ENCODE peak calls at places on chromosome 6, in seven cellular contexts. Z, L, D, Y, F, M and Q are unnamed samples. For H3K4me1, the result is how much of the 10 kb centered on the place peaks cover.

GRCh38 chr6:159047896-159048685 is 3.3 kb upstream of the TAGAP start:
- DNase-seq in Z (no peak), L (no peak), D (no peak), Y (no peak), F (no peak), M (no peak), Q (no peak)

GRCh38 chr6:92589970-92590369 is 829.4 kb downstream of the EPHA7 start:
- DNase-seq in Z (peak), L (no peak), D (no peak), Y (no peak), F (no peak), M (no peak), Q (no peak)

GRCh38 chr6:78910611-78911134 is 43.3 kb downstream of the IRAK1BP1 start:
- DNase-seq in Z (peak), L (no peak), D (peak), Y (no peak), F (peak), M (peak), Q (peak)

GRCh38 chr6:10417681-10418104 is 2.8 kb upstream of the TFAP2A start:
- DNase-seq in Z (no peak), L (no peak), D (no peak), Y (no peak), F (no peak), M (no peak), Q (no peak)

GRCh38 chr6:112839525-112839961 is 492.4 kb downstream of the RFPL4B start:
- DNase-seq in Z (peak), L (no peak), D (no peak), Y (no peak), F (no peak), M (no peak), Q (no peak)

GRCh38 chr6:20312581-20312980 is 89.1 kb upstream of the E2F3 start:
- DNase-seq in Z (no peak), L (no peak), D (no peak), Y (no peak), F (no peak), M (no peak), Q (no peak)

GRCh38 chr6:43268348-43268685 is 25.0 kb downstream of the TTBK1 start:
- DNase-seq in Z (no peak), L (no peak), D (no peak), Y (no peak), F (no peak), M (no peak), Q (no peak)

GRCh38 chr6:33628401-33628964 is 7.4 kb downstream of the ITPR3 start:
- DNase-seq in Z (no peak), L (no peak), D (no peak), Y (no peak), F (no peak), M (no peak), Q (no peak)

GRCh38 chr6:158654960-158655485 is 5.2 kb downstream of the SYTL3 start:
- DNase-seq in Z (no peak), L (no peak), D (no peak), Y (no peak), F (no peak), M (no peak), Q (peak)

GRCh38 chr6:34559651-34560365 is 3.7 kb upstream of the SPDEF start:
- DNase-seq in Z (no peak), L (no peak), D (peak), Y (no peak), F (no peak), M (no peak), Q (no peak)

GRCh38 chr6:42935322-42935721 is 6.0 kb downstream of the CNPY3 start:
- DNase-seq in Z (no peak), L (no peak), D (no peak), Y (no peak), F (no peak), M (no peak), Q (no peak)

GRCh38 chr6:169800668-169801395 is 49.4 kb downstream of the ERMARD start:
- DNase-seq in Z (peak), L (peak), D (peak), Y (peak), F (peak), M (no peak), Q (peak)

GRCh38 chr6:166058064-166058739 is 109.4 kb downstream of the TBXT start:
- DNase-seq in Z (peak), L (no peak), D (no peak), Y (no peak), F (no peak), M (peak), Q (no peak)

GRCh38 chr6:139161169-139161568 is 26.3 kb downstream of the HECA start:
- DNase-seq in Z (no peak), L (no peak), D (no peak), Y (peak), F (no peak), M (no peak), Q (no peak)

GRCh38 chr6:75412937-75413662 is 80.5 kb downstream of the FILIP1 start:
- DNase-seq in Z (no peak), L (peak), D (no peak), Y (no peak), F (no peak), M (no peak), Q (no peak)

GRCh38 chr6:13695217-13695616 is 16.4 kb downstream of the RANBP9 start:
- DNase-seq in Z (no peak), L (no peak), D (no peak), Y (no peak), F (no peak), M (no peak), Q (no peak)

GRCh38 chr6:83536034-83536646 is 23.8 kb downstream of the PRSS35 start:
- DNase-seq in Z (peak), L (peak), D (peak), Y (peak), F (no peak), M (no peak), Q (no peak)

GRCh38 chr6:44727651-44728630 is 340.4 kb downstream of the CDC5L start:
- DNase-seq in Z (no peak), L (no peak), D (no peak), Y (no peak), F (no peak), M (no peak), Q (no peak)

GRCh38 chr6:3850451-3851203 is 1.5 kb downstream of the FAM50B start:
- DNase-seq in Z (no peak), L (no peak), D (no peak), Y (no peak), F (no peak), M (no peak), Q (no peak)

GRCh38 chr6:157298325-157298724 is 25.0 kb downstream of the TMEM242 start:
- DNase-seq in Z (no peak), L (no peak), D (no peak), Y (no peak), F (no peak), M (no peak), Q (no peak)

GRCh38 chr6:82862543-82862942 is 203.1 kb downstream of the UBE3D start:
- DNase-seq in Z (no peak), L (no peak), D (no peak), Y (no peak), F (no peak), M (no peak), Q (no peak)

GRCh38 chr6:134805163-134805562 is 144.7 kb downstream of the ALDH8A1 start:
- DNase-seq in Z (peak), L (no peak), D (no peak), Y (no peak), F (no peak), M (no peak), Q (no peak)

GRCh38 chr6:27791182-27791939 is 120.8 kb downstream of the OR2B2 start:
- DNase-seq in Z (peak), L (peak), D (peak), Y (peak), F (peak), M (peak), Q (no peak)

GRCh38 chr6:89413006-89413400 is 930 bp upstream of the RRAGD start:
- DNase-seq in Z (no peak), L (no peak), D (no peak), Y (no peak), F (no peak), M (no peak), Q (no peak)

GRCh38 chr6:99521557-99522286 is 6.5 kb upstream of the USP45 start:
- DNase-seq in Z (peak), L (peak), D (peak), Y (peak), F (peak), M (peak), Q (no peak)

GRCh38 chr6:39377530-39377929 is 55.0 kb upstream of the KCNK16 start:
- DNase-seq in Z (peak), L (peak), D (peak), Y (peak), F (peak), M (peak), Q (no peak)

GRCh38 chr6:88538130-88538706 is 372.1 kb upstream of the CNR1 start:
- DNase-seq in Z (peak), L (no peak), D (peak), Y (no peak), F (no peak), M (no peak), Q (no peak)

GRCh38 chr6:53961679-53962370 is 149.4 kb upstream of the MLIP start:
- DNase-seq in Z (peak), L (peak), D (peak), Y (no peak), F (no peak), M (no peak), Q (no peak)

GRCh38 chr6:46969206-46969605 is 47.5 kb upstream of the ADGRF5 start:
- DNase-seq in Z (no peak), L (no peak), D (no peak), Y (no peak), F (no peak), M (no peak), Q (no peak)

GRCh38 chr6:122388945-122389344 is 10.5 kb upstream of the HSF2 start:
- DNase-seq in Z (no peak), L (no peak), D (no peak), Y (no peak), F (no peak), M (no peak), Q (no peak)

GRCh38 chr6:90148867-90149266 is 147.8 kb downstream of the BACH2 start:
- DNase-seq in Z (no peak), L (no peak), D (no peak), Y (no peak), F (no peak), M (no peak), Q (no peak)

GRCh38 chr6:79605061-79605460 is 26.1 kb upstream of the SH3BGRL2 start:
- DNase-seq in Z (no peak), L (no peak), D (no peak), Y (no peak), F (no peak), M (no peak), Q (no peak)

GRCh38 chr6:36319436-36319762 is 17.3 kb downstream of the BNIP5 start:
- DNase-seq in Z (peak), L (no peak), D (no peak), Y (no peak), F (no peak), M (no peak), Q (no peak)

GRCh38 chr6:10759884-10760329 is 12.3 kb downstream of the TMEM14B start:
- DNase-seq in Z (peak), L (peak), D (no peak), Y (no peak), F (peak), M (peak), Q (no peak)

GRCh38 chr6:31952140-31952805 is 6.4 kb downstream of the CFB start:
- DNase-seq in Z (peak), L (peak), D (peak), Y (peak), F (peak), M (peak), Q (peak)

GRCh38 chr6:164928366-164929154 is 380.8 kb downstream of the C6orf118 start:
- DNase-seq in Z (no peak), L (no peak), D (no peak), Y (no peak), F (no peak), M (no peak), Q (no peak)

DNA sequence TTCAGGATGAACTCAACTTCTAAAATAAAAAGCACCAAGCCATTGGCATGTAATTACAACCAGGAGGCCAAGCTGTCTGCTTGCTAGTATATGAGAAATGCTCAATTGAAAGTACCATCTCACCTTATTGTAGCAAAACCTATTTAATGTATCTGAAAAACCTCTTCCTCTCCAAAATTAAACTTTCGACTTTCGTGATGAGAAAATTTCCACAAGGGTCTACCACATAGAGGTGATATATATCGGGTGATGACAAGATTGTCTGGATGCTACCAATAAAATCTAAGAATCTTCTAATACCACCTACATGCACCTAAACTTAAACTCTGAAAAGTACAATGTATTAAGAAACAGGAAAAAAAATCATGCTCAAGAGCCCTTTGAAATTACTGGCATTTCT is 74.2 kb downstream of the ATXN1 start:
- DNase-seq in Z (no peak), L (no peak), D (no peak), Y (no peak), F (no peak), M (no peak), Q (no peak)
- H3K27ac ChIP-seq in Z (no peak), L (peak), D (no peak), Y (no peak), F (peak), M (no peak), Q (no peak)

GRCh38 chr6:126050795-126051194 is 64.5 kb downstream of the TRMT11 start:
- DNase-seq in Z (no peak), L (peak), D (no peak), Y (no peak), F (no peak), M (no peak), Q (no peak)

GRCh38 chr6:126054802-126055201 is 68.5 kb downstream of the TRMT11 start:
- DNase-seq in Z (no peak), L (no peak), D (no peak), Y (no peak), F (no peak), M (no peak), Q (no peak)

GRCh38 chr6:126051739-126052138 is 65.4 kb downstream of the TRMT11 start:
- DNase-seq in Z (no peak), L (no peak), D (no peak), Y (no peak), F (no peak), M (no peak), Q (no peak)

GRCh38 chr6:126054258-126054702 is 67.9 kb downstream of the TRMT11 start:
- DNase-seq in Z (peak), L (peak), D (no peak), Y (no peak), F (no peak), M (peak), Q (no peak)

DNA sequence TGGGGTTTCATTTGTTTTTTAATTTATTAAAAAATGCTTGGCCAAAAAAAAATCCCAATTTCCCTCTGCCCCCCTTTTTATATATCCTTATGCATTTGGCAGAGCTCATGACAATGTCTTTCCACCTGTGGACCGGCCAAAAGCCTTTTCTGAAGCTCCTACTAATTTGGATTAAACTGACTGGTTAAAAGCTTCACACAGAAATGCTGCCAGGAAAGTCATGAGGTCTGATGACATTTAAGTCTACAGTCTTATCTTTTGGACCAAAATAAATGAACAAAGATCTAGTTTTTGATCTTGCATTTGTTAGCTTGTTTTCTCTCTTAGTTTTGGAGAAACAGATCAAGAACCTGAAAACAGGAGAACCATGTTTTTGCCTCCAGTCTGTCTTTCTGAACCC is 66.1 kb downstream of the TRMT11 start:
- DNase-seq in Z (no peak), L (no peak), D (no peak), Y (no peak), F (no peak), M (no peak), Q (no peak)
- H3K4me1 ChIP-seq in Z (under half), L (under half), D (under half), Y (under half), F (under half), M (under half), Q (under half)

GRCh38 chr6:45951291-45951690 is 64.4 kb downstream of the CLIC5 start:
- DNase-seq in Z (no peak), L (no peak), D (no peak), Y (no peak), F (no peak), M (no peak), Q (no peak)
- H3K27ac ChIP-seq in Z (peak), L (no peak), D (no peak), Y (no peak), F (peak), M (peak), Q (peak)

DNA sequence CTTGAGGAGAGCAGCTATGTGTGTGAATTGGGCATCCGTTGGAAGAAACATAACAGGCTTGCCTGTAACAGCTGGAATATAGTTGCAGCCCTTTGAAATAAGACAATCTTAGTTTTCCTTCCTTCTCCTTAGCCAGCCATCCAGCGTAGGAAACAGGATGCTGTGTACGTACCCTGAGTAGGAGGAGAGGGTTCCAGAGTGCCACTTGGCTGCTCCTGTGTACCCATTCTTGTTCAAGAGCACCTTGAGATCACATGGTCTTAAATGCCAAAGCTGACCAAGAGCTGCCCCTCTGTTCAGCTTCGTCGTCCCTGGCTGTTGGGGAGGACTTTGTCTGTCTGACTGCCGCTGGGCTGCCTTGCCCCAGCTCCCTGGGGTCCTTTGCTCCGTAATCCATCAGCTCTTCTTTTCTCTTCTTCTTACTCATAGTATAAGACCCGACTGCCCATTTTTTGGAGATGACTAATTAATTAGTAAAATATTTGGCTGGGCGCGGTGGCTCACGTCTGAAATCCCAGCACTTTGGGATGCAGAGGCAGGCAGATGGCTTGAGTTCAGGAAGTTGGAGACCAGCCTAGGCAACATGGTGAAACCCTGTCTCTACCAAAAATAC is 49.0 kb downstream of the RREB1 start:
- DNase-seq in Z (no peak), L (no peak), D (no peak), Y (no peak), F (peak), M (no peak), Q (no peak)
- H3K4me1 ChIP-seq in Z (under half), L (under half), D (under half), Y (half or more), F (half or more), M (under half), Q (half or more)

GRCh38 chr6:121310495-121310894 is 23.8 kb downstream of the TBC1D32 start:
- DNase-seq in Z (no peak), L (no peak), D (no peak), Y (no peak), F (no peak), M (no peak), Q (no peak)

GRCh38 chr6:121305957-121306607 is 28.2 kb downstream of the TBC1D32 start:
- DNase-seq in Z (peak), L (peak), D (no peak), Y (peak), F (no peak), M (no peak), Q (no peak)

GRCh38 chr6:121314407-121315112 is 19.7 kb downstream of the TBC1D32 start:
- DNase-seq in Z (no peak), L (no peak), D (no peak), Y (no peak), F (no peak), M (no peak), Q (no peak)

DNA sequence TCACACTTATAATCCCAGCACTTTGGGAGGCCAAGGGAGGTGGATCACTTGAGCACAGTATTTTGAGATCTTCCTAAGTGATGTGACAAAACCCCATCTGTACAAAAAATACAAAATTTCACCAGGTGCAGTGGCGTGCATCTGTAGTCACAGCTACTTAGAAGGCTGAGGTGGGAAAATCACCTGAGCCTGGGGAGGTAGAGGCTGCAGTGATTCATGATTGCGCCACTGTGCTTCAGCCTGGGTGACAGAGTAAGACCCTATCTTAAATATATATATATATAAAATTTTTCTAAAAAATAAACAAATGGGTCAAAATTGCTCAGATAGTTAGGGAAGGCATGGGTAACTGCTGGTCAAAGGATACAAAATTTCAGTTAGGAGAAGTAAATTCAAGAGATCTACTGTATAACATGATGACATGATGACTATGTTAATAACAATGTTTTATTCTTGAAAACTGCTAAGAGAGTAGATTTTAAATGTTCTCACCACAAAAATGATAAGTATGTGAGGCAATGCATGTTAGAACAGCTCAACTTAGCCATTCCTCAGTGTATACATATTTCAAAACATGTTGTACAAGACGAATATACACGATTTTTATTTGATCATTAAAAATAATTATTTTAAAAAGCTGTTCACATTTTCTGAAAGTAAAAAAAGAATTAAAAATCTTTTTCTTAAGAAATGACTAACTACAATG is 24.4 kb downstream of the TBC1D32 start:
- DNase-seq in Z (no peak), L (no peak), D (no peak), Y (no peak), F (no peak), M (no peak), Q (no peak)
- H3K27ac ChIP-seq in Z (no peak), L (no peak), D (no peak), Y (no peak), F (no peak), M (no peak), Q (no peak)

DNA sequence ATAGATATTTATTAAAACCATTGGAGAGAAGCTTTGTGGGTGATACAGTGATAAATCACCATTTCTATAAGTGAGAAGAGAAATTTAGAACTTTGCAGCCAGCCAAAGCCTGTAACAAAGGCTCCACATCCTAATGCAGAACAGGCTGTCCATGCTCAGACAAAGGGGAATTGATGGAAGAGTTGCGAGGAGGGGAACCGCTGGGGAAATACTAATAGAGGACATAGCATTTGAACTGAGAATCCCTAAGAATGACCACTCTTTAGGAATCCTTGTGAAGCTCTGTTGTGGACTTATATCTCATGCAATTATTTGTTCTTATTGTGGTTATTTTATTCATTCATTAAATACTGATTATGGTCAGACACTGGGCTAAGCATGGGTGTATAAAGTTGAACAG is 167.8 kb downstream of the PHF3 start:
- DNase-seq in Z (no peak), L (no peak), D (no peak), Y (no peak), F (no peak), M (no peak), Q (no peak)
- H3K4me1 ChIP-seq in Z (under half), L (under half), D (under half), Y (half or more), F (under half), M (under half), Q (under half)